ENCODE peak calls at places on chromosomes 6 and 20, in four cellular contexts. Q is cardiac muscle cell, Y is SJSA1, I is GM23338. S is an unnamed sample.

GRCh38 chr6:689223-689622 is 3.7 kb downstream of the EXOC2 start:
- DNase-seq in Q (no peak), Y (no peak), I (no peak), S (no peak)

GRCh38 chr20:25083773-25084615 is 2.1 kb upstream of the VSX1 start:
- DNase-seq in Q (no peak), Y (no peak), I (peak; percentile 42), S (no peak)

GRCh38 chr6:45836438-45836824 is 179.2 kb downstream of the CLIC5 start:
- DNase-seq in Q (no peak), Y (no peak), I (no peak), S (no peak)

GRCh38 chr6:163438940-163439335 is 24.4 kb downstream of the QKI start:
- DNase-seq in Q (peak; percentile 58), Y (no peak), I (no peak), S (no peak)

GRCh38 chr6:121201108-121201507 is 133.2 kb downstream of the TBC1D32 start:
- DNase-seq in Q (no peak), Y (no peak), I (peak; percentile 1), S (no peak)

GRCh38 chr6:159060107-159060506 is 15.3 kb upstream of the TAGAP start:
- DNase-seq in Q (no peak), Y (no peak), I (no peak), S (no peak)

GRCh38 chr20:3177746-3178477 is 4.6 kb upstream of the LZTS3 start:
- DNase-seq in Q (no peak), Y (no peak), I (no peak), S (no peak)

GRCh38 chr20:59073582-59073981 is 31.0 kb upstream of the PRELID3B start:
- DNase-seq in Q (peak; percentile 10), Y (no peak), I (no peak), S (no peak)

GRCh38 chr20:50508171-50508761 is 1.9 kb upstream of the PTPN1 start:
- DNase-seq in Q (peak; percentile 30), Y (no peak), I (peak; percentile 63), S (no peak)

GRCh38 chr6:140001851-140002301 is 627.4 kb upstream of the CITED2 start:
- DNase-seq in Q (no peak), Y (no peak), I (no peak), S (no peak)

GRCh38 chr6:11609324-11610071 is 71.9 kb downstream of the TMEM170B start:
- DNase-seq in Q (peak; percentile 5), Y (peak; percentile 100), I (peak; percentile 29), S (peak; percentile 46)
- H3K4me3 ChIP-seq in Q (no peak overlapping the region), Y (no peak overlapping the region), I (no peak overlapping the region), S (no peak overlapping the region)

DNA sequence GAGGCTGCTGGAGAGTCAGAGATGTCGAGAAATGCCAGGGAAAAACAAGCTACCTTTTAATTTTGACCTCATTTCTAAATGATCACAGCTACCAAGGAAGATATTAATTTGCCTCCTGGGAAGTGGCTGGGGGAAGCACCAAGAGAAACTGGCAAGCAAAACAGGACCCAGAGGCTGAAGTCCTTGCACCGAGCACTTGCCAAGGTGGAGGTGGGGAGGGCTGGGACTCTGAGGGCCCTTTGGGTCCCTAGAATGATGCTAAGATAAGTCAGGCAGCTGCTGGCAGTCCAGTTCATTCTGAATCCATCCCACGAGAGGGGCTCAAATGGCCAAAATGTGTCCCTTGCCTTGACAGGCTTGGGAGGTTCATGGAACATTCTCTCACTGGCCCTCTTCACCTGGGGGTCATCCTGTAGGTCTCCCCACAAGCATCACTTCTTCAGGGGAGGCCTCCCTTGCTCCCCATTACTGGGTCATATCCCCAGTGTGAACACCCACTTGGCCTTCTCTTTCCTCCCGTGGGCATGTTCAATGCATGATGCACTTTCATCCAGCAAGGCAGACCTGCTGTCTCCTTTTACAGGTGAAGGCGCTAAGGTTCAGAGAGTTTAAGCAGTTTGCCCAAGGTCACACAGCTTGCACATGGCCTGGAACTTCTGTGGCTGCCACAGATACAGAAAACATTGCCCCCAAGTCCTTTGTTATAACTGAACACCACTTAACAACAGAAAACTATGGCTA is 39.1 kb upstream of the BLCAP start:
- DNase-seq in Q (no peak), Y (no peak), I (no peak), S (no peak)
- H3K27me3 ChIP-seq in Q (no peaks in the 10 kb centered on the region), Y (peaks cover 67% of the 10 kb centered on the region), I (no peaks in the 10 kb centered on the region), S (no peaks in the 10 kb centered on the region)

DNA sequence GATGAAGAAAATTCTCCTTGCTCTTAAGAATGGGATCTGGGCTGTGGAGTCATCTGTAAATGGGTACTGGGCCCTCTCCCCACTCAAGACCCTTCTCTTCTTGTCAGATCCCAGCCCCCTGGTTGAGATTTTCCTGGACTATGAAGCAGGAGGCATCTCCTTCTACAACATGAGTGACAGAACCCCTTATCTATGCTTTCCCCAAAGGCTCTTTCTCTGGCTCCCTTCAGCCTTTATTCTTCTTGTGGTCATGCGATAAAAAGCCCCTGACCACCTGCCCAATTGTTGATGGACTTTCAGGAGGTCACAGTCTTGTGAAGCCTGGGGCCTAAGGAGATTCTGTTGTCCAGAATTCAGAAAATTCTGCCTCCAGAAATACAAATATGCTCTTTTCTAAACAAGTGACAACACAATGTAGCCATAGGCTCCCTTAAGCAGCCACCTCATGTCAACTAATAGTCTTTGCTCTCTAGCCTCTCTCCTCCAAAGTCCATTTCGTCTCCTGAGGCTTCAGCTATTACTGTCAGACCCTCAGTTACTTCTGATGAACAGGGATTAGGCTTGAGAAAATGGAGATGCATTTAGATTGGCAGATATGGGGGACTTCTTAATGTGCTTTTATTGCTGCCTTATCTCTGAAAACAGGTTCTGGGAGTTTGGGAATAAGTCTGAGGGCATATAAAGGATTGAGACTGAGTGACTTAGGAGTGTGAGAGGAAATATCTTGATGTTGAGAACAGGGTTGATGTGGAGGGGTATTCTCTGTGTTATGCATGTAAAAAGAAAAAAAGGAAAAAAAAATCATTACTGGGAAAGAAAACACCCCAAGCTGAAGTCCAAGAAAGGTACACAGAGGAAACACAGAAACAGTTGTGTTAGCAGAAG is 20.6 kb downstream of the BTN2A1 start:
- DNase-seq in Q (no peak), Y (no peak), I (no peak), S (no peak)
- H3K27ac ChIP-seq in Q (no peak overlapping the region), Y (no peak overlapping the region), I (no peak overlapping the region), S (no peak overlapping the region)

GRCh38 chr6:155143610-155144106 is 120.2 kb upstream of the CLDN20 start:
- DNase-seq in Q (no peak), Y (no peak), I (peak; percentile 50), S (no peak)

GRCh38 chr6:155141002-155141401 is 122.8 kb upstream of the CLDN20 start:
- DNase-seq in Q (no peak), Y (no peak), I (no peak), S (no peak)

GRCh38 chr6:155141512-155141911 is 122.3 kb upstream of the CLDN20 start:
- DNase-seq in Q (no peak), Y (no peak), I (no peak), S (no peak)

GRCh38 chr6:155142902-155143609 is 120.8 kb upstream of the CLDN20 start:
- DNase-seq in Q (no peak), Y (no peak), I (peak; percentile 53), S (no peak)

DNA sequence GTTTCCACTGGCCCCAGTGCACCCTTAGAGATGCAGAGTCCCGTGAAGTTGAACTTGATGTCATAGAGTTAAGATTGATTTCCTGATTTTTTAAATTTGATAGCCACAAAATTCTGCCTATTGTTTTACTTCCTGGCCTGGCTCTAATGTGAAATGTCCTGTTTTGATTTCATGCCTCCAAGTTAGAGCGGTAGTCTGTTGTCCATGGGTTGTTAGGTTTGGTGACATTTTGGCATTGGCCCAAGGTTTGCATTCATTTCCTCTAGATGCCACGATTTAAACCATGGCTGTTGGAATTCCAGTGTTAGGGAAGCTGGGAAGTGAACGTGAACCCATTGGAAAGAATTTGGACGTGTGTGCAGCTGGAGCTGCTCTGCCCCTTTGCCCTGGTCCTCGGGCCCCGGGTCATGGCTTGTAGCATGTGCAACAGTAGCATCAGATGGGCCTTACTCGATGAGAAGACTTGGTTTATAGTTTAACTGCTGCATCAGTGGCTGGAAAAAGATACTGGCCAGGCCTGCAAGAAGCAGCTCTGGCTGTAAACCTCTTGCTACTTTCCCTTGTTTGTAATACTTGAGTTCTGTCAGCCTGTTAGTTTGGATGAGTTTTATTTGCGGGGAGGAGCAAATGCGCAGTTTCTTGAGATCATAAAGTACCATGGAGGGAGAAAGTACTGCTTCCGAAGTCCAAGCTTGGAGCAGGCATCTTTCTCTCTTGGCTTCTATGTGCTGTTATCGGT is 121.5 kb upstream of the CLDN20 start:
- DNase-seq in Q (no peak), Y (no peak), I (no peak), S (no peak)
- H3K4me3 ChIP-seq in Q (no peak overlapping the region), Y (no peak overlapping the region), I (no peak overlapping the region), S (no peak overlapping the region)

GRCh38 chr20:62706857-62707256 is 1.8 kb upstream of the NTSR1 start:
- DNase-seq in Q (no peak), Y (no peak), I (no peak), S (no peak)

GRCh38 chr20:62707981-62708521 is 585 bp upstream of the NTSR1 start:
- DNase-seq in Q (no peak), Y (no peak), I (peak; percentile 87), S (no peak)

GRCh38 chr20:62707281-62707941 is 1.2 kb upstream of the NTSR1 start:
- DNase-seq in Q (no peak), Y (no peak), I (no peak), S (no peak)

GRCh38 chr20:62705626-62706025 is 3.0 kb upstream of the NTSR1 start:
- DNase-seq in Q (no peak), Y (no peak), I (no peak), S (no peak)

DNA sequence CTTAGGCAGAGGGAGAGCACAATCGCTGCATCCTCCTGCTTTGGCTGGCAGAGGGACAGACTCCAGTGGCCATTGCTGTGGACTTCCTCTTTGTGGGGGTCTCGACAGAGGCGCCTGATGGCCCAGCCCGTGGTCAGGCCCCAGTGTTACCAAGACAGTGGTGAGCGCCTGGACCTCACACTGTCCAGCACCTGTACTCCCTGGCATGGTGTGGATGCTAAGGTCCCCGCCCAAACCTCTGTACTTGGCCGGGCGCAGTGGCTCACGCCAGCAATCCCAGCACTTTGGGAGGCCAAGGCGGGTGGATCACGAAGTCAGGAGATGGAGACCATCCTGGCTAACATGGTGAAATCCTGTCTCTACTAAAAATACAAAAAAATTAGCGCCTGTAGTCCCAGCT is 2.3 kb upstream of the NTSR1 start:
- DNase-seq in Q (no peak), Y (no peak), I (no peak), S (no peak)
- H3K27me3 ChIP-seq in Q (peaks cover 62% of the 10 kb centered on the region), Y (peaks cover 49% of the 10 kb centered on the region), I (peaks cover 30% of the 10 kb centered on the region), S (peaks cover 42% of the 10 kb centered on the region)